ENCODE peak calls at places on chromosome 6, in four cellular contexts. One of them, this sample, is unnamed.

GRCh38 chr6:97120511-97120910 is 162.5 kb downstream of the MMS22L start:
- DNase-seq in SK-N-MC: no peak
- DNase-seq in HepG2: no peak
- DNase-seq in stomach: no peak
- DNase-seq in this sample: no peak

GRCh38 chr6:129943637-129944271 is 74.6 kb upstream of the L3MBTL3 start:
- DNase-seq in SK-N-MC: no peak
- DNase-seq in HepG2: no peak
- DNase-seq in stomach: no peak
- DNase-seq in this sample: no peak

GRCh38 chr6:142943746-142944125 is 1.2 kb downstream of the HIVEP2 start:
- DNase-seq in SK-N-MC: no peak
- DNase-seq in HepG2: peak; percentile 38
- DNase-seq in stomach: no peak
- DNase-seq in this sample: no peak

GRCh38 chr6:129472239-129472638 is 237.7 kb downstream of the ARHGAP18 start:
- DNase-seq in SK-N-MC: no peak
- DNase-seq in HepG2: no peak
- DNase-seq in stomach: no peak
- DNase-seq in this sample: no peak

GRCh38 chr6:20168668-20169633 is 43.3 kb downstream of the MBOAT1 start:
- DNase-seq in SK-N-MC: no peak
- DNase-seq in HepG2: no peak
- DNase-seq in stomach: no peak
- DNase-seq in this sample: no peak

GRCh38 chr6:14897836-14898235 is 348.0 kb upstream of the JARID2 start:
- DNase-seq in SK-N-MC: no peak
- DNase-seq in HepG2: no peak
- DNase-seq in stomach: no peak
- DNase-seq in this sample: no peak

GRCh38 chr6:44920952-44921491 is 407.1 kb upstream of the RUNX2 start:
- DNase-seq in SK-N-MC: no peak
- DNase-seq in HepG2: peak; percentile 81
- DNase-seq in stomach: no peak
- DNase-seq in this sample: no peak

GRCh38 chr6:87975561-87975960 is 72.1 kb upstream of the SPACA1 start:
- DNase-seq in SK-N-MC: no peak
- DNase-seq in HepG2: no peak
- DNase-seq in stomach: no peak
- DNase-seq in this sample: no peak

GRCh38 chr6:163324928-163325784 is 89.4 kb upstream of the QKI start:
- DNase-seq in SK-N-MC: no peak
- DNase-seq in HepG2: peak; percentile 68
- DNase-seq in stomach: peak; percentile 52
- DNase-seq in this sample: no peak

GRCh38 chr6:34276881-34277762 is 28.3 kb upstream of the SMIM29 start:
- DNase-seq in SK-N-MC: no peak
- DNase-seq in HepG2: peak; percentile 85
- DNase-seq in stomach: no peak
- DNase-seq in this sample: no peak

GRCh38 chr6:150426198-150426597 is 57.4 kb downstream of the IYD start:
- DNase-seq in SK-N-MC: no peak
- DNase-seq in HepG2: no peak
- DNase-seq in stomach: peak; percentile 49
- DNase-seq in this sample: peak; percentile 63

DNA sequence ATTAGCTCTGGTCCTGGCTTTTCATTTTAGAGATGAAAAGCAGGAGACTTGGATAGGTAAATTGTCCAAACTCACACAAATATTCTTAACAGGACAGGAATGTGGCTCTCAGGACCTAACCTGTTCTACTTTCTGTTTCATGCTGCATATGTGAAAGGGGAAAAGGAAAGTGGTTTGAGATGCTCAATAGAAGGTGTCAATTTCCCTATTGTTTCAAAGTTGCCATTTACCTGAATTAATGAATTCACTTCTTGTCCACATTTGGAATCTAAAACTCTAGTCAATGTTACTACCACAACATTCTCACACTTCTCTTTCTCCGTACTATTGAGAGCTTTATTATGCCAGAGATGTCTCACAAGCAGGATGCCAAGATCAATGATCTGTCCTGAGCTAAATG is 4.8 kb upstream of the EFHC1 start:
- DNase-seq in SK-N-MC: no peak
- DNase-seq in HepG2: no peak
- DNase-seq in stomach: no peak
- DNase-seq in this sample: no peak
- H3K27ac ChIP-seq in SK-N-MC: no peak overlapping the region
- H3K27ac ChIP-seq in HepG2: no peak overlapping the region
- H3K27ac ChIP-seq in stomach: no peak overlapping the region
- H3K27ac ChIP-seq in this sample: no peak overlapping the region

GRCh38 chr6:79078057-79078969 is at the start of gene PHIP:
- DNase-seq in SK-N-MC: peak; percentile 90
- DNase-seq in HepG2: peak; percentile 84
- DNase-seq in stomach: peak; percentile 92
- DNase-seq in this sample: peak; percentile 91
- TF ChIP-seq POLR2AphosphoS5 in SK-N-MC: peak; percentile 85
- TF ChIP-seq POLR2AphosphoS5 in HepG2: peak; percentile 76
- TF ChIP-seq POLR2AphosphoS5 in stomach: peak; percentile 26
- TF ChIP-seq POLR2AphosphoS5 in this sample: peak; percentile 80

GRCh38 chr6:3398165-3398562 is 58.7 kb downstream of the SLC22A23 start:
- DNase-seq in SK-N-MC: no peak
- DNase-seq in HepG2: no peak
- DNase-seq in stomach: no peak
- DNase-seq in this sample: no peak

GRCh38 chr6:3396503-3397180 is 60.2 kb downstream of the SLC22A23 start:
- DNase-seq in SK-N-MC: no peak
- DNase-seq in HepG2: no peak
- DNase-seq in stomach: no peak
- DNase-seq in this sample: no peak

GRCh38 chr6:3400162-3400561 is 56.7 kb downstream of the SLC22A23 start:
- DNase-seq in SK-N-MC: no peak
- DNase-seq in HepG2: no peak
- DNase-seq in stomach: no peak
- DNase-seq in this sample: no peak

GRCh38 chr6:3397229-3398164 is 59.4 kb downstream of the SLC22A23 start:
- DNase-seq in SK-N-MC: no peak
- DNase-seq in HepG2: no peak
- DNase-seq in stomach: no peak
- DNase-seq in this sample: no peak

GRCh38 chr6:3398755-3399671 is 57.8 kb downstream of the SLC22A23 start:
- DNase-seq in SK-N-MC: no peak
- DNase-seq in HepG2: peak; percentile 54
- DNase-seq in stomach: no peak
- DNase-seq in this sample: no peak
- H3K27ac ChIP-seq in SK-N-MC: no peak overlapping the region
- H3K27ac ChIP-seq in HepG2: peak overlapping the region; percentile 41
- H3K27ac ChIP-seq in stomach: peak overlapping the region; percentile 48
- H3K27ac ChIP-seq in this sample: no peak overlapping the region

DNA sequence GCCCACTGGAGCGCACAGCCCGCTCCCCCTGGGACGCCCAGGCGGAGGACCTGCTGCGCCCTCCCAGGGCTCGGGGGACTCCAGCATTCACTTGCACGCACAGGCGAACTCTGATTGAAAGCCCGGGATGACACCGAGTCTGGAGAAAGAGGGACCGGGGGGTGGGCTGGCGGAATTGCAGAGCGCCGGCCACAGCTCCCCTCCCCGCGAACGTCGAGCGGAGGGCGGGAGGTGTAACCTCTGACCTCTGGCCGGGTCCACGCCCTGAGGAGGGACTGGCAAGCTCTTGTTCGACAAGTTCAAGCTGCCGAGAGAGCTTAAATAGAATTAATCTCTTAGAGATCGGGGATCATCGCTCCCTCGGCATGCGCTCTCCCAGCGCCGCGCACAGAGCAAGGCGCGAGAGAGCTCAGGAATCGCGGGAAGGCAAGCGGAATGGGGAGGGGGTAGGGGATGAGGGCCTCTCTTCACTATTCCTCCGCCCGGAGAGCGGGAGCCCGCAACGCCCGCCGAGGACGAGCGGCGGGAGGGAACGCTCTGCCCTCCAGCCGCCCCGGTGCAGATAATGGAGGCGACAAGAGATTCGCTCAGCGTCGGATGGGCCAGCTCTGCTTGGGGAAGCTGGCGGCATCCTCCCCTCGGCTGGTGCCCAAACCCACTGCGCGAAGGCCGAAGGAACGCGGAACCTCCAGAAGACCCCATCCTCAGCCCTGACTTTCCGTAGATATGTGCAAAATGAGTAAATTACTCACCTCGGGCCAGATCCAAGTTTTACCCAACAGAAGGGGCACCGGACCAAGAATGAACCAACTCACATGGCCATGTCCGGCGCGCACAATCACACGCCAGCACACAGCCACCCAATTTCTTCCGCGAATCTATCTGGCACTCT is 761 bp upstream of the NR2E1 start:
- DNase-seq in SK-N-MC: no peak
- DNase-seq in HepG2: no peak
- DNase-seq in stomach: no peak
- DNase-seq in this sample: peak; percentile 69
- TF ChIP-seq POLR2AphosphoS5 in SK-N-MC: no peak
- TF ChIP-seq POLR2AphosphoS5 in HepG2: no peak
- TF ChIP-seq POLR2AphosphoS5 in stomach: no peak
- TF ChIP-seq POLR2AphosphoS5 in this sample: no peak

GRCh38 chr6:108482559-108482958 is 78.2 kb upstream of the FOXO3 start:
- DNase-seq in SK-N-MC: no peak
- DNase-seq in HepG2: no peak
- DNase-seq in stomach: no peak
- DNase-seq in this sample: no peak

GRCh38 chr6:108489699-108490098 is 71.0 kb upstream of the FOXO3 start:
- DNase-seq in SK-N-MC: no peak
- DNase-seq in HepG2: no peak
- DNase-seq in stomach: no peak
- DNase-seq in this sample: no peak

DNA sequence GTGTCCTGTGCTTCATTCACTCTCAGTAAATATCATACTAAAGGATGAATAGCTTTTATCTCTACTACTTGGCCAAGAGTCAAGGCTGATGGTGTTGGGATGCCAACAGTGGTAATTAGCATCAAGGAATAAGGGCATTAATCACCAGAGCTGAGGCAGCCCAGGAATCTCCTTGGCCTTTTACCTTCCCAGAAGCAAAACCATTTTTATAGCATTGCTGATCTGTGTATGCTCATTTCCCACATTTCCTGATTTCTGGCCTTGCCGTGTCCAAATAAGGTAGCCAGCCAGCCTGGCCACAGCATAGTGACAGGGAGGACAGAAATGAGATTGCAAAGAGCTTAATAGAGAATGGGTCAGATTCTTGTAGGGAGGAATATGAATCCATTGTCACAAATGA is 76.7 kb upstream of the FOXO3 start:
- DNase-seq in SK-N-MC: no peak
- DNase-seq in HepG2: no peak
- DNase-seq in stomach: no peak
- DNase-seq in this sample: no peak
- H3K27ac ChIP-seq in SK-N-MC: no peak overlapping the region
- H3K27ac ChIP-seq in HepG2: no peak overlapping the region
- H3K27ac ChIP-seq in stomach: no peak overlapping the region
- H3K27ac ChIP-seq in this sample: no peak overlapping the region

DNA sequence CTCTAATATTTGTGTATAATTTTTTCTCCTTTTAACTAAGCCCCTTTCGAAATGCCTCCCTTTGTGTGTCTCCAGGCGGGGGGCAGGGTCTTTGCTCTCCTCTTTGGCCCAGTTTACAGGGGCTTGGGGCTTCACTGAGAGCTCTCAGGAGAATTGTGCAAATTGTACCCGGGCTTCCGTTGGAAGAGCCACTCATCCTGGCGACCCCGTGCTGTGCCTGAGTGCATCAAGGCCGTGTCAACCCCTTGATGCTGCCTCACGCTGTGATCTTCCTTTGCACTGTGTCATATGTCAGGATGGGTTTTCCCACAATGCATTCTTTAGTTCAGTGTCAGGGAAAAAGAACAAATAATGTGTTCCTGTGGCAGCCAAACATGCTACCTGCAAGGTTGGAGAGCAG is 118.0 kb upstream of the POU3F2 start:
- DNase-seq in SK-N-MC: peak; percentile 16
- DNase-seq in HepG2: peak; percentile 1
- DNase-seq in stomach: no peak
- DNase-seq in this sample: no peak
- TF ChIP-seq POLR2AphosphoS5 in SK-N-MC: no peak
- TF ChIP-seq POLR2AphosphoS5 in HepG2: no peak
- TF ChIP-seq POLR2AphosphoS5 in stomach: no peak
- TF ChIP-seq POLR2AphosphoS5 in this sample: no peak

GRCh38 chr6:132088150-132088549 is 137.0 kb upstream of the CCN2 start:
- DNase-seq in SK-N-MC: no peak
- DNase-seq in HepG2: no peak
- DNase-seq in stomach: no peak
- DNase-seq in this sample: no peak

GRCh38 chr6:132084811-132085509 is 133.8 kb upstream of the CCN2 start:
- DNase-seq in SK-N-MC: no peak
- DNase-seq in HepG2: no peak
- DNase-seq in stomach: no peak
- DNase-seq in this sample: no peak

GRCh38 chr6:132082421-132082820 is 131.2 kb upstream of the CCN2 start:
- DNase-seq in SK-N-MC: no peak
- DNase-seq in HepG2: no peak
- DNase-seq in stomach: no peak
- DNase-seq in this sample: no peak

GRCh38 chr6:132087391-132087790 is 136.2 kb upstream of the CCN2 start:
- DNase-seq in SK-N-MC: no peak
- DNase-seq in HepG2: no peak
- DNase-seq in stomach: no peak
- DNase-seq in this sample: no peak

GRCh38 chr6:132085731-132086130 is 134.6 kb upstream of the CCN2 start:
- DNase-seq in SK-N-MC: no peak
- DNase-seq in HepG2: no peak
- DNase-seq in stomach: no peak
- DNase-seq in this sample: no peak
- H3K27ac ChIP-seq in SK-N-MC: no peak overlapping the region
- H3K27ac ChIP-seq in HepG2: no peak overlapping the region
- H3K27ac ChIP-seq in stomach: peak overlapping the region; percentile 76
- H3K27ac ChIP-seq in this sample: no peak overlapping the region

DNA sequence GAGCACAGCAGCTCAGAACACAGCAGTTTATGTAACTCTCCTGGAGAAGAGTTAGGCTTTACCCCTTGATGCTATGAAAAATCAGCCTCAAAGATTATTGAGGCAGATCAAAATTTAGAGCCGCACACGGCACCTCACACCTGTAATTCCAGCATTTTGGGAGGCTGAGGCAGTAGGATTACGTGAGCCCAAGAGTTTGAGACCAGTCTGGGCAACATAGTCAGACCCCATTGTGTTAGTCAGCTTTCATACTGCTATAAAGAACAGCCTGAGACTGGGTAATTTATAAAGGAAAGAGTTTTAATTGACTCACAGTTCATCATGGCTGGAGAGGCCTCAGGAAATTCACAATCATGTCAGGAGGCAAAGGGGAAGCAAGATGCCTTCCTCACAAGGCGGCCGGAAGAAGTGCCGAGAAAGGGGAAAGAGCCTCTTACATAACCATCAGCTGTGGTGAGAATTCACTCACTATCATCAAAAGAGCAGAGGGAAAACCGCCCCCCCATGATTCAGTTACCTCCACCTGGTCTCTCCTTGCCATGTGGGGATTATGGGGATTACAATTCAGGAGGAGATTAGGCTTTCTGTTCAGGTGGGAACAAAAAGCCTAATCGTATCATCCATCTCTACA is 87.7 kb downstream of the SGK1 start:
- DNase-seq in SK-N-MC: no peak
- DNase-seq in HepG2: no peak
- DNase-seq in stomach: no peak
- DNase-seq in this sample: no peak
- TF ChIP-seq POLR2AphosphoS5 in SK-N-MC: no peak
- TF ChIP-seq POLR2AphosphoS5 in HepG2: no peak
- TF ChIP-seq POLR2AphosphoS5 in stomach: no peak
- TF ChIP-seq POLR2AphosphoS5 in this sample: peak; percentile 16

This sample was measured in upper lobe of left lung.